ENCODE peak calls at places on chromosomes 4 and X, in nine cellular contexts. Z, G, C, X, Y, W, J, M and E are unnamed samples.

GRCh38 chr4:83535945-83536648 is at the start of gene GPAT3:
- DNase-seq in Z (peak; percentile 91), G (peak; percentile 77), C (peak; percentile 86), X (peak; percentile 71), Y (no peak), W (peak; percentile 78), J (peak; percentile 94), M (peak; percentile 69), E (peak; percentile 91)

GRCh38 chr4:112557676-112558411 is 41.9 kb upstream of the NEUROG2 start:
- DNase-seq in Z (no peak), G (no peak), C (no peak), X (peak; percentile 10), Y (no peak), W (no peak), J (no peak), M (no peak), E (no peak)

GRCh38 chrX:54208531-54208930 is 25.5 kb upstream of the FAM120C start:
- DNase-seq in Z (no peak), G (no peak), C (no peak), X (no peak), Y (no peak), W (no peak), J (no peak), M (no peak), E (no peak)

GRCh38 chrX:134254511-134254910 is 17.5 kb downstream of the CCDC160 start:
- DNase-seq in Z (no peak), G (no peak), C (no peak), X (no peak), Y (no peak), W (no peak), J (no peak), M (no peak), E (no peak)

GRCh38 chr4:113837397-113837796 is 75.9 kb upstream of the CAMK2D start:
- DNase-seq in Z (no peak), G (no peak), C (peak; percentile 43), X (no peak), Y (peak; percentile 94), W (no peak), J (no peak), M (no peak), E (no peak)

GRCh38 chr4:172953896-172954568 is 214.6 kb upstream of the GALNT7 start:
- DNase-seq in Z (no peak), G (no peak), C (peak; percentile 31), X (no peak), Y (no peak), W (no peak), J (no peak), M (no peak), E (no peak)

GRCh38 chr4:19195696-19196095 is 1056.0 kb upstream of the SLIT2 start:
- DNase-seq in Z (no peak), G (no peak), C (no peak), X (peak; percentile 89), Y (no peak), W (no peak), J (peak; percentile 7), M (peak; percentile 77), E (no peak)

GRCh38 chr4:173538148-173538902 is 8.3 kb upstream of the HAND2 start:
- DNase-seq in Z (peak; percentile 41), G (peak; percentile 54), C (no peak), X (peak; percentile 58), Y (no peak), W (peak; percentile 63), J (no peak), M (no peak), E (no peak)

GRCh38 chr4:83582289-83582756 is 46.4 kb downstream of the GPAT3 start:
- DNase-seq in Z (peak; percentile 65), G (peak; percentile 26), C (peak; percentile 59), X (no peak), Y (no peak), W (peak; percentile 37), J (no peak), M (no peak), E (no peak)

GRCh38 chr4:82704156-82704555 is 94.4 kb downstream of the SCD5 start:
- DNase-seq in Z (no peak), G (no peak), C (no peak), X (no peak), Y (no peak), W (no peak), J (no peak), M (no peak), E (no peak)

GRCh38 chr4:119207051-119207450 is 5.5 kb upstream of the USP53 start:
- DNase-seq in Z (no peak), G (no peak), C (no peak), X (no peak), Y (no peak), W (no peak), J (no peak), M (no peak), E (no peak)

GRCh38 chr4:52251864-52252263 is 200.8 kb downstream of the SPATA18 start:
- DNase-seq in Z (no peak), G (no peak), C (no peak), X (no peak), Y (no peak), W (no peak), J (no peak), M (no peak), E (no peak)

GRCh38 chr4:145679991-145680455 is at the start of gene C4orf51:
- DNase-seq in Z (peak; percentile 19), G (peak; percentile 7), C (peak; percentile 31), X (no peak), Y (no peak), W (no peak), J (no peak), M (no peak), E (no peak)

GRCh38 chr4:99848576-99848975 is 31.9 kb downstream of the DAPP1 start:
- DNase-seq in Z (no peak), G (no peak), C (no peak), X (no peak), Y (peak; percentile 68), W (no peak), J (no peak), M (no peak), E (no peak)

GRCh38 chr4:83282049-83282535 is 2.5 kb downstream of the COQ2 start:
- DNase-seq in Z (peak; percentile 47), G (peak; percentile 10), C (peak; percentile 52), X (peak; percentile 64), Y (no peak), W (no peak), J (no peak), M (no peak), E (no peak)

GRCh38 chr4:99946346-99947189 is at the start of gene DNAJB14:
- DNase-seq in Z (peak; percentile 79), G (peak; percentile 79), C (peak; percentile 73), X (peak; percentile 79), Y (no peak), W (peak; percentile 87), J (peak; percentile 94), M (peak; percentile 80), E (peak; percentile 87)

GRCh38 chr4:24843121-24843520 is 47.7 kb downstream of the SOD3 start:
- DNase-seq in Z (no peak), G (no peak), C (no peak), X (no peak), Y (no peak), W (no peak), J (no peak), M (no peak), E (no peak)
- H3K4me1 ChIP-seq in Z (peaks cover 7% of the 10 kb centered on the region), G (no peaks in the 10 kb centered on the region), C (no peaks in the 10 kb centered on the region), X (no peaks in the 10 kb centered on the region), Y (no peaks in the 10 kb centered on the region), W (no peaks in the 10 kb centered on the region), J (peaks cover 3% of the 10 kb centered on the region), M (peaks cover 3% of the 10 kb centered on the region), E (peaks cover 3% of the 10 kb centered on the region)

DNA sequence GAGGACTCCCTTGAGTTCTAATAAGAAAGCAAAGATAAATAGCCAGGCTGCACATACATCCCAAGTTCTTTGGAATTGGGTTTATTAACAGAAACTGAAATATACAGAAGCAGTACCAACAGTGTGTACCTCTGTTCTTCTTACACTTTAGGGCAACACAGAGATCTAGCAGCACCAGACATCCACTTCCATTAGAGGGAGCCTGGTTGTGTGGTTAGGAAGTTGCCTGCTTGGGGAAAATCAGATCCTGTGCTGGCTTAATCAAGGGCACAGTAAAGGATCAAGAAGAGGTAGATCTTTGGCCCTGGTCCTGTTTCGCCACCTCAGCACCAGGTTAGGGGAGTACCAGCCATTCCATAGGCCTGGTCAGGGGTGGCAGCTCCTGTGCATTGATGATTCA is 231.1 kb upstream of the ARHGAP24 start:
- DNase-seq in Z (no peak), G (no peak), C (no peak), X (peak; percentile 62), Y (no peak), W (no peak), J (no peak), M (peak; percentile 29), E (no peak)
- TF ChIP-seq CTCF in Z (no peak), G (no peak), C (no peak), X (peak; percentile 52), Y (no peak), W (no peak), J (no peak), M (peak; percentile 46), E (no peak)

GRCh38 chr4:54062392-54062791 is 2.0 kb downstream of the CHIC2 start:
- DNase-seq in Z (no peak), G (no peak), C (no peak), X (no peak), Y (no peak), W (no peak), J (no peak), M (no peak), E (no peak)

GRCh38 chr4:54063737-54064316 is 578 bp downstream of the CHIC2 start:
- DNase-seq in Z (peak; percentile 40), G (peak; percentile 27), C (peak; percentile 22), X (peak; percentile 48), Y (no peak), W (peak; percentile 30), J (peak; percentile 88), M (peak; percentile 36), E (peak; percentile 72)

GRCh38 chr4:54063224-54063623 is 1.2 kb downstream of the CHIC2 start:
- DNase-seq in Z (no peak), G (no peak), C (no peak), X (no peak), Y (no peak), W (no peak), J (no peak), M (no peak), E (no peak)

GRCh38 chr4:54061873-54062272 is 2.5 kb downstream of the CHIC2 start:
- DNase-seq in Z (no peak), G (no peak), C (no peak), X (no peak), Y (no peak), W (no peak), J (no peak), M (no peak), E (no peak)

DNA sequence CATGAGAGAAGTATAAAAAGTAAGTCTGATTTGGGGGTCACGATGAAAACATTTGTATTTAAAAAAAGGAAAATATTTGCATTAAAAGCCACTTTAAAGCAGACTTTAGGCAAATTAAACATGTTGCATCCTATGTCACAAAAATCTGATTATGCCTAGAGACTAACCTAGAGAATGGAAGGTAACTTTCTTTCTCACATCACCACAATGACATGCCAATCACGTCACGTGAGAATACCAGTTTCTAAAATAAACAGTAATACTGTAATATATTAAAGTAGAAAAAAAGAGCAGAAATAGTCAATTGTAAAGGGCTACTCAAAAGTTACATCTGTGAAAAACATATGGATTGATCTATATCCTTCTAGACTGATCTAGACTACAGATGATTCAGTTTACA is 3.3 kb downstream of the CHIC2 start:
- DNase-seq in Z (no peak), G (no peak), C (no peak), X (no peak), Y (no peak), W (no peak), J (no peak), M (no peak), E (no peak)
- H3K4me1 ChIP-seq in Z (peaks cover 60% of the 10 kb centered on the region), G (peaks cover 75% of the 10 kb centered on the region), C (peaks cover 21% of the 10 kb centered on the region), X (peaks cover 31% of the 10 kb centered on the region), Y (peaks cover 9% of the 10 kb centered on the region), W (peaks cover 69% of the 10 kb centered on the region), J (peaks cover 12% of the 10 kb centered on the region), M (no peaks in the 10 kb centered on the region), E (peaks cover 79% of the 10 kb centered on the region)

GRCh38 chr4:2069161-2069971 is 10.2 kb downstream of the NAT8L start:
- DNase-seq in Z (no peak), G (no peak), C (no peak), X (no peak), Y (no peak), W (no peak), J (peak; percentile 62), M (no peak), E (peak; percentile 39)
- TF ChIP-seq CTCF in Z (no peak), G (no peak), C (no peak), X (peak; percentile 40), Y (no peak), W (no peak), J (no peak), M (peak; percentile 22), E (no peak)